ENCODE peak calls at places on chromosome 6, in ten cellular contexts. U, Y, B, N, I, H, P, O, T and W are unnamed samples.

GRCh38 chr6:128806274-128806673 is 76.7 kb upstream of the LAMA2 start:
- DNase-seq in O (no peak), Y (no peak), H (no peak), N (no peak), U (peak; percentile 61), I (no peak), B (no peak), P (peak; percentile 22), T (no peak), W (no peak)

GRCh38 chr6:37205997-37206340 is 36.0 kb downstream of the PIM1 start:
- DNase-seq in Y (no peak), B (no peak), U (no peak), I (no peak), T (no peak), N (no peak), O (no peak), P (no peak), H (no peak), W (no peak)

GRCh38 chr6:10363911-10364310 is 51.0 kb downstream of the TFAP2A start:
- DNase-seq in Y (peak; percentile 8), H (no peak), B (no peak), U (no peak), N (no peak), P (no peak), I (no peak), T (no peak), O (no peak), W (no peak)

GRCh38 chr6:79048611-79049010 is 29.4 kb downstream of the PHIP start:
- DNase-seq in T (peak; percentile 17), O (peak; percentile 17), N (no peak), Y (peak; percentile 63), H (no peak), U (no peak), I (no peak), B (peak; percentile 34), P (peak; percentile 3), W (no peak)

GRCh38 chr6:169789944-169790927 is 38.8 kb downstream of the ERMARD start:
- DNase-seq in Y (peak; percentile 93), P (peak; percentile 24), H (peak; percentile 80), O (peak; percentile 83), B (peak; percentile 35), N (peak; percentile 85), U (no peak), T (peak; percentile 89), I (peak; percentile 73), W (peak; percentile 56)

GRCh38 chr6:159053781-159054398 is 9.1 kb upstream of the TAGAP start:
- DNase-seq in I (no peak), U (no peak), N (no peak), Y (no peak), O (no peak), B (no peak), T (no peak), H (no peak), P (no peak), W (no peak)

GRCh38 chr6:111978826-111979225 is 75.1 kb upstream of the CCN6 start:
- DNase-seq in O (no peak), N (no peak), T (no peak), H (no peak), B (no peak), P (no peak), U (no peak), I (no peak), Y (no peak), W (no peak)

GRCh38 chr6:169527306-169527705 is 174.5 kb downstream of the WDR27 start:
- DNase-seq in P (no peak), N (no peak), B (no peak), T (no peak), Y (no peak), I (no peak), U (no peak), H (no peak), O (no peak), W (no peak)

GRCh38 chr6:5276596-5276995 is 15.3 kb downstream of the FARS2 start:
- DNase-seq in H (no peak), I (no peak), T (no peak), B (no peak), O (no peak), Y (peak; percentile 53), U (no peak), P (no peak), N (no peak), W (no peak)

GRCh38 chr6:34154668-34155447 is 9.0 kb upstream of the GRM4 start:
- DNase-seq in O (peak; percentile 75), P (no peak), N (peak; percentile 12), B (no peak), I (peak; percentile 77), T (peak; percentile 98), Y (peak; percentile 94), H (no peak), U (no peak), W (no peak)

GRCh38 chr6:42093582-42094329 is 43.4 kb downstream of the TAF8 start:
- DNase-seq in Y (peak; percentile 77), O (peak; percentile 25), B (no peak), I (no peak), P (no peak), N (no peak), U (peak; percentile 50), H (no peak), T (peak; percentile 41), W (no peak)

GRCh38 chr6:132399376-132400074 is 1.8 kb downstream of the MOXD1 start:
- DNase-seq in B (no peak), Y (no peak), U (no peak), H (no peak), P (no peak), N (no peak), O (no peak), I (no peak), T (no peak), W (no peak)

GRCh38 chr6:101531538-101531937 is 138.0 kb downstream of the GRIK2 start:
- DNase-seq in B (no peak), N (no peak), H (no peak), T (no peak), Y (no peak), O (no peak), U (no peak), I (no peak), P (no peak), W (no peak)

GRCh38 chr6:15962449-15962764 is 166.5 kb upstream of the MYLIP start:
- DNase-seq in B (no peak), N (no peak), I (no peak), T (no peak), H (no peak), U (no peak), P (no peak), O (no peak), Y (no peak), W (no peak)

GRCh38 chr6:132813173-132813856 is 1.1 kb upstream of the RPS12 start:
- DNase-seq in U (peak; percentile 59), Y (peak; percentile 78), T (no peak), O (peak; percentile 41), N (peak; percentile 84), I (peak; percentile 38), P (no peak), B (no peak), H (no peak), W (no peak)

GRCh38 chr6:18990313-18990978 is 603.3 kb downstream of the RNF144B start:
- DNase-seq in O (peak; percentile 89), P (peak; percentile 34), N (peak; percentile 37), H (peak; percentile 16), T (peak; percentile 74), B (peak; percentile 55), Y (peak; percentile 95), U (no peak), I (peak; percentile 16), W (peak; percentile 25)

GRCh38 chr6:92231220-92231701 is 1188.1 kb downstream of the EPHA7 start:
- DNase-seq in O (no peak), N (no peak), I (no peak), H (no peak), Y (no peak), U (no peak), P (no peak), B (no peak), T (no peak), W (no peak)

GRCh38 chr6:53943410-53943809 is 148.6 kb downstream of the LRRC1 start:
- DNase-seq in O (no peak), I (no peak), N (no peak), U (no peak), H (peak; percentile 12), B (no peak), P (peak; percentile 76), T (no peak), Y (no peak), W (no peak)

GRCh38 chr6:27605401-27606342 is 132.8 kb upstream of the ZNF184 start:
- DNase-seq in H (no peak), O (peak; percentile 62), N (no peak), T (peak; percentile 58), U (peak; percentile 77), I (no peak), P (no peak), Y (peak; percentile 97), B (peak; percentile 85), W (no peak)

GRCh38 chr6:753486-753885 is 60.5 kb upstream of the EXOC2 start:
- DNase-seq in B (no peak), N (no peak), O (no peak), I (no peak), U (no peak), H (no peak), Y (no peak), T (no peak), P (no peak), W (no peak)

GRCh38 chr6:137933696-137934095 is 66.6 kb downstream of the TNFAIP3 start:
- DNase-seq in P (peak; percentile 13), U (peak; percentile 86), B (no peak), H (no peak), O (no peak), N (no peak), I (no peak), Y (no peak), T (no peak), W (peak; percentile 88)

GRCh38 chr6:35320031-35320410 is 22.3 kb upstream of the PPARD start:
- DNase-seq in U (no peak), Y (no peak), N (no peak), O (no peak), P (no peak), B (no peak), T (no peak), I (no peak), H (no peak), W (no peak)

GRCh38 chr6:139028658-139029469 is at the start of gene ABRACL:
- DNase-seq in T (peak; percentile 81), P (peak; percentile 15), N (peak; percentile 39), I (peak; percentile 90), H (peak; percentile 31), U (peak; percentile 46), Y (peak; percentile 93), B (peak; percentile 56), O (peak; percentile 65), W (peak; percentile 49)

GRCh38 chr6:105981002-105981887 is 104.9 kb upstream of the PRDM1 start:
- DNase-seq in O (peak; percentile 29), T (peak; percentile 68), Y (peak; percentile 71), N (no peak), P (no peak), U (no peak), B (no peak), H (no peak), I (peak; percentile 25), W (no peak)

GRCh38 chr6:147058786-147059434 is 145.3 kb upstream of the STXBP5 start:
- DNase-seq in O (no peak), B (no peak), Y (no peak), H (no peak), N (no peak), T (no peak), I (no peak), U (peak; percentile 50), P (no peak), W (no peak)

GRCh38 chr6:70709826-70710225 is 42.1 kb downstream of the SMAP1 start:
- DNase-seq in P (no peak), U (peak; percentile 75), B (no peak), O (no peak), H (no peak), I (no peak), Y (no peak), N (no peak), T (no peak), W (no peak)

GRCh38 chr6:119628691-119629621 is 279.4 kb upstream of the MAN1A1 start:
- DNase-seq in B (no peak), T (no peak), H (no peak), N (no peak), O (no peak), P (no peak), U (no peak), Y (no peak), I (no peak), W (no peak)

GRCh38 chr6:37570801-37571200 is 71.1 kb upstream of the CCDC167 start:
- DNase-seq in T (peak; percentile 70), I (no peak), H (no peak), B (no peak), U (no peak), O (peak; percentile 50), Y (no peak), P (no peak), N (no peak), W (no peak)